ENCODE peak calls at places on chromosomes 16 and 17, in eight cellular contexts. U is BE2C; V is CD8-positive, alpha-beta T cell; J is A549; X is H9; Z is pancreas; M is esophagus muscularis mucosa; G is psoas muscle. C is an unnamed sample.

GRCh38 chr17:77266891-77267341 is 126.1 kb downstream of the SEC14L1 start:
- DNase-seq in U (no peak), V (no peak), J (no peak), X (peak; percentile 85), Z (no peak), M (no peak), G (no peak), C (peak; percentile 48)

GRCh38 chr17:35046740-35047283 is 16.7 kb downstream of the RFFL start:
- DNase-seq in U (peak; percentile 24), V (peak; percentile 75), J (no peak), X (no peak), Z (no peak), M (no peak), G (no peak), C (peak; percentile 91)

GRCh38 chr17:40218740-40219072 is 398 bp upstream of the WIPF2 start:
- DNase-seq in U (peak; percentile 74), V (peak; percentile 92), J (peak; percentile 75), X (peak; percentile 94), Z (peak; percentile 65), M (no peak), G (peak; percentile 72), C (peak; percentile 82)

GRCh38 chr17:31858647-31859486 is at the start of gene COPRS:
- DNase-seq in U (peak; percentile 88), V (peak; percentile 76), J (peak; percentile 81), X (peak; percentile 95), Z (peak; percentile 94), M (peak; percentile 96), G (peak; percentile 96), C (peak; percentile 87)

GRCh38 chr17:66398059-66398458 is 95.6 kb downstream of the PRKCA start:
- DNase-seq in U (no peak), V (no peak), J (no peak), X (no peak), Z (no peak), M (no peak), G (no peak), C (no peak)

GRCh38 chr16:15864939-15865338 is 8.1 kb upstream of the MYH11 start:
- DNase-seq in U (no peak), V (no peak), J (no peak), X (no peak), Z (no peak), M (no peak), G (no peak), C (peak; percentile 40)

GRCh38 chr17:8552582-8553320 is 77.8 kb downstream of the MYH10 start:
- DNase-seq in U (peak; percentile 10), V (no peak), J (no peak), X (no peak), Z (no peak), M (no peak), G (no peak), C (peak; percentile 55)

GRCh38 chr17:2172447-2172938 is 117.6 kb downstream of the HIC1 start:
- DNase-seq in U (no peak), V (no peak), J (no peak), X (no peak), Z (peak; percentile 55), M (no peak), G (no peak), C (peak; percentile 91)

GRCh38 chr17:38460082-38460715 is 31.9 kb downstream of the ARHGAP23 start:
- DNase-seq in U (no peak), V (no peak), J (no peak), X (no peak), Z (no peak), M (no peak), G (no peak), C (no peak)

GRCh38 chr16:78434401-78434800 is 334.9 kb downstream of the WWOX start:
- DNase-seq in U (no peak), V (no peak), J (no peak), X (no peak), Z (no peak), M (peak; percentile 26), G (no peak), C (no peak)

GRCh38 chr17:2721603-2722002 is 10.0 kb upstream of the CLUH start:
- DNase-seq in U (no peak), V (no peak), J (no peak), X (no peak), Z (no peak), M (no peak), G (no peak), C (no peak)

GRCh38 chr16:7613518-7613917 is 280.9 kb downstream of the RBFOX1 start:
- DNase-seq in U (no peak), V (no peak), J (no peak), X (no peak), Z (no peak), M (no peak), G (no peak), C (no peak)

GRCh38 chr16:87960851-87961250 is 9.6 kb downstream of the BANP start:
- DNase-seq in U (no peak), V (no peak), J (no peak), X (no peak), Z (no peak), M (no peak), G (no peak), C (peak; percentile 48)

GRCh38 chr16:29911676-29912010 is 11.4 kb downstream of the ASPHD1 start:
- DNase-seq in U (no peak), V (no peak), J (no peak), X (peak; percentile 44), Z (peak; percentile 35), M (no peak), G (no peak), C (no peak)

GRCh38 chr16:68469728-68470460 is 21.6 kb upstream of the SMPD3 start:
- DNase-seq in U (no peak), V (no peak), J (no peak), X (no peak), Z (no peak), M (no peak), G (no peak), C (no peak)

GRCh38 chr17:57875109-57876022 is 25.5 kb upstream of the MRPS23 start:
- DNase-seq in U (peak; percentile 64), V (no peak), J (peak; percentile 98), X (peak; percentile 94), Z (no peak), M (no peak), G (peak; percentile 91), C (peak; percentile 99)

GRCh38 chr17:74176546-74177001 is 26.9 kb upstream of the RPL38 start:
- DNase-seq in U (peak; percentile 78), V (no peak), J (peak; percentile 76), X (peak; percentile 84), Z (peak; percentile 74), M (no peak), G (peak; percentile 61), C (peak; percentile 43)

GRCh38 chr16:67521095-67521804 is 7.4 kb upstream of the RIPOR1 start:
- DNase-seq in U (peak; percentile 96), V (peak; percentile 95), J (peak; percentile 94), X (peak; percentile 97), Z (peak; percentile 98), M (peak; percentile 99), G (peak; percentile 96), C (peak; percentile 88)

GRCh38 chr17:74631468-74632195 is 8.1 kb upstream of the CD300E start:
- DNase-seq in U (peak; percentile 49), V (no peak), J (no peak), X (no peak), Z (no peak), M (no peak), G (no peak), C (no peak)

GRCh38 chr17:31678431-31678830 is 180.6 kb downstream of the COPRS start:
- DNase-seq in U (no peak), V (no peak), J (no peak), X (peak; percentile 26), Z (no peak), M (no peak), G (peak; percentile 56), C (peak; percentile 44)

GRCh38 chr16:50625374-50625773 is 55.7 kb downstream of the SNX20 start:
- DNase-seq in U (no peak), V (no peak), J (no peak), X (no peak), Z (no peak), M (no peak), G (no peak), C (no peak)
- TF ChIP-seq CTCF in U (no peak), V (no peak), J (no peak), X (no peak), Z (no peak), M (no peak), G (no peak), C (no peak)

DNA sequence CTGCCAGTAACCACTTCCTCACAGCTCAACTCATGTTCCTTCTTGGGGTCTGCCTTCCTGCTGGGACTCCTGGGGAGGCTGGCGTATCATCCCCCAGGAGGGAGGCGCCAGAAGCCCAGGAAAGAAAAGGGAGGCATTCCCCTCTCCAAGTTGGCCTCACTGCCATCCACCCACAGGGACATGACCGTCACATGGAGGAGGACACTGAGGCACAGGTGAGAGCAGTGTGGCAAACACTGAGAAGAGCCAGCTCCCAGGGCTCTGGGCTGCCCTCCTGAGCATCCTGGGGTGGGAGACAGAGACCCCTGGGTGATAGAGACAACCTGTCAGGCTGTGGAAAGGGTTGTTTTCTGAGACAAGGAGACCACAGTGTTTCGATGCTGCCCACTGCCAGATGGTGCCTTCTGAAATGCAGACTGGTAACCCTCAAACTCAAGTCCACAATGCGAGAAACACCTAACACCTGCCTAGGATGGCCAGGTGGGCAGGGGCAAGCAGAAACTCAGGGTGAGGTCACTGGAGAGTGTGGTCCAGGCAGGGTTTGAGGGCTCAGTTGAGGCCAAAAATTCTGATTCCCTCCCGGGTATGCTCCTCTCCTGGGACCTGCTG is 1722.1 kb downstream of the TP53TG3F start:
- DNase-seq in U (no peak), V (no peak), J (no peak), X (no peak), Z (no peak), M (peak; percentile 39), G (no peak), C (no peak)
- H3K9me3 ChIP-seq in U (peaks cover 3% of the 10 kb centered on the region), V (no peaks in the 10 kb centered on the region), J (no peaks in the 10 kb centered on the region), X (peaks cover 92% of the 10 kb centered on the region), Z (no peaks in the 10 kb centered on the region), M (no peaks in the 10 kb centered on the region), G (no peaks in the 10 kb centered on the region), C (no peaks in the 10 kb centered on the region)

GRCh38 chr16:65967376-65967775 is 399.1 kb upstream of the CDH5 start:
- DNase-seq in U (no peak), V (no peak), J (no peak), X (no peak), Z (no peak), M (no peak), G (no peak), C (no peak)

GRCh38 chr16:65961491-65962143 is 404.9 kb upstream of the CDH5 start:
- DNase-seq in U (no peak), V (no peak), J (no peak), X (no peak), Z (no peak), M (no peak), G (no peak), C (no peak)

GRCh38 chr16:65959978-65960377 is 406.5 kb upstream of the CDH5 start:
- DNase-seq in U (no peak), V (no peak), J (no peak), X (no peak), Z (no peak), M (no peak), G (no peak), C (no peak)

GRCh38 chr16:65965632-65966031 is 400.9 kb upstream of the CDH5 start:
- DNase-seq in U (no peak), V (no peak), J (no peak), X (no peak), Z (no peak), M (no peak), G (no peak), C (no peak)

GRCh38 chr16:65964752-65965151 is 401.7 kb upstream of the CDH5 start:
- DNase-seq in U (no peak), V (no peak), J (no peak), X (peak; percentile 36), Z (no peak), M (no peak), G (no peak), C (no peak)
- TF ChIP-seq CTCF in U (peak; percentile 20), V (no peak), J (no peak), X (peak; percentile 44), Z (no peak), M (no peak), G (no peak), C (no peak)

GRCh38 chr16:52851211-52851740 is 201.4 kb downstream of the CHD9NB start:
- DNase-seq in U (no peak), V (no peak), J (no peak), X (no peak), Z (no peak), M (no peak), G (no peak), C (no peak)
- H3K9me3 ChIP-seq in U (no peaks in the 10 kb centered on the region), V (peaks cover 3% of the 10 kb centered on the region), J (no peaks in the 10 kb centered on the region), X (no peaks in the 10 kb centered on the region), Z (no peaks in the 10 kb centered on the region), M (peaks cover 20% of the 10 kb centered on the region), G (peaks cover 31% of the 10 kb centered on the region), C (no peaks in the 10 kb centered on the region)

C was measured in fibroblast of lung.